ENCODE peak calls at places on chromosomes 12 and 14, in ten cellular contexts. C, D, B, M, R, T, L, E, V and G are unnamed samples.

GRCh38 chr12:109738878-109739665 is 25.4 kb downstream of the FAM222A start:
- DNase-seq in C (no peak), D (no peak), B (no peak), M (peak), R (no peak), T (no peak), L (peak), E (peak), V (no peak), G (no peak)

GRCh38 chr12:26803552-26803951 is 29.4 kb downstream of the ITPR2 start:
- DNase-seq in C (peak), D (no peak), B (peak), M (no peak), R (peak), T (peak), L (no peak), E (no peak), V (no peak), G (no peak)

GRCh38 chr14:75689012-75689411 is 28.0 kb downstream of the TTLL5 start:
- DNase-seq in C (no peak), D (no peak), B (no peak), M (no peak), R (peak), T (no peak), L (peak), E (peak), V (peak), G (peak)

GRCh38 chr12:31019561-31020308 is 53.9 kb upstream of the DDX11 start:
- DNase-seq in C (no peak), D (no peak), B (no peak), M (no peak), R (no peak), T (no peak), L (no peak), E (no peak), V (no peak), G (no peak)

GRCh38 chr14:89252887-89253532 is 164.0 kb downstream of the FOXN3 start:
- DNase-seq in C (peak), D (no peak), B (no peak), M (no peak), R (peak), T (no peak), L (no peak), E (no peak), V (peak), G (no peak)

GRCh38 chr12:69272511-69272910 is 33.1 kb downstream of the CPSF6 start:
- DNase-seq in C (no peak), D (no peak), B (no peak), M (no peak), R (no peak), T (no peak), L (no peak), E (no peak), V (no peak), G (no peak)

GRCh38 chr12:62813031-62813829 is 121.7 kb downstream of the PPM1H start:
- DNase-seq in C (peak), D (peak), B (peak), M (peak), R (peak), T (peak), L (peak), E (peak), V (peak), G (peak)

GRCh38 chr12:92784795-92785562 is 82.2 kb downstream of the PLEKHG7 start:
- DNase-seq in C (peak), D (peak), B (peak), M (no peak), R (peak), T (peak), L (no peak), E (peak), V (peak), G (peak)

GRCh38 chr14:55348766-55349453 is 62.7 kb downstream of the ATG14 start:
- DNase-seq in C (peak), D (no peak), B (no peak), M (no peak), R (no peak), T (no peak), L (no peak), E (no peak), V (no peak), G (no peak)

GRCh38 chr14:71070169-71070568 is 162.9 kb downstream of the PCNX1 start:
- DNase-seq in C (peak), D (no peak), B (peak), M (no peak), R (peak), T (no peak), L (no peak), E (no peak), V (no peak), G (no peak)

GRCh38 chr14:54840798-54841197 is 61.8 kb downstream of the GCH1 start:
- DNase-seq in C (no peak), D (no peak), B (no peak), M (no peak), R (no peak), T (no peak), L (no peak), E (no peak), V (no peak), G (no peak)

GRCh38 chr12:30725739-30726138 is 29.0 kb downstream of the CAPRIN2 start:
- DNase-seq in C (peak), D (peak), B (peak), M (no peak), R (peak), T (peak), L (no peak), E (no peak), V (peak), G (peak)

GRCh38 chr12:62263956-62264355 is 3.8 kb downstream of the USP15 start:
- DNase-seq in C (no peak), D (no peak), B (no peak), M (peak), R (no peak), T (no peak), L (no peak), E (no peak), V (no peak), G (no peak)

GRCh38 chr12:130787445-130788410 is 51.3 kb downstream of the STX2 start:
- DNase-seq in C (peak), D (no peak), B (no peak), M (no peak), R (peak), T (peak), L (no peak), E (no peak), V (peak), G (peak)

GRCh38 chr12:52045794-52046199 is 5.4 kb upstream of the NR4A1 start:
- DNase-seq in C (no peak), D (no peak), B (peak), M (peak), R (no peak), T (no peak), L (no peak), E (peak), V (no peak), G (no peak)

GRCh38 chr12:110284597-110284996 is 3.5 kb downstream of the ATP2A2 start:
- DNase-seq in C (no peak), D (no peak), B (no peak), M (no peak), R (no peak), T (peak), L (no peak), E (no peak), V (no peak), G (no peak)

GRCh38 chr12:70839544-70839943 is 81.0 kb downstream of the PTPRR start:
- DNase-seq in C (no peak), D (no peak), B (no peak), M (no peak), R (no peak), T (no peak), L (no peak), E (no peak), V (no peak), G (no peak)

GRCh38 chr14:99129998-99130397 is 142.0 kb downstream of the BCL11B start:
- DNase-seq in C (no peak), D (no peak), B (no peak), M (no peak), R (no peak), T (no peak), L (no peak), E (no peak), V (no peak), G (no peak)

GRCh38 chr12:64006211-64006610 is 161.7 kb downstream of the SRGAP1 start:
- DNase-seq in C (peak), D (no peak), B (no peak), M (no peak), R (peak), T (no peak), L (no peak), E (no peak), V (no peak), G (no peak)

GRCh38 chr12:103884316-103884715 is 43.3 kb upstream of the NT5DC3 start:
- DNase-seq in C (peak), D (peak), B (peak), M (no peak), R (peak), T (peak), L (no peak), E (no peak), V (peak), G (peak)

GRCh38 chr14:24238527-24239037 is 3.8 kb downstream of the TINF2 start:
- DNase-seq in C (no peak), D (no peak), B (no peak), M (peak), R (no peak), T (no peak), L (no peak), E (no peak), V (no peak), G (no peak)

GRCh38 chr14:24237463-24237955 is 4.8 kb downstream of the GMPR2 start:
- DNase-seq in C (no peak), D (no peak), B (no peak), M (peak), R (no peak), T (no peak), L (no peak), E (no peak), V (no peak), G (no peak)

GRCh38 chr14:24241829-24242443 is 487 bp downstream of the TINF2 start:
- DNase-seq in C (peak), D (peak), B (no peak), M (peak), R (peak), T (peak), L (peak), E (peak), V (peak), G (peak)

GRCh38 chr14:24238123-24238522 is 4.3 kb downstream of the TINF2 start:
- DNase-seq in C (peak), D (no peak), B (no peak), M (peak), R (no peak), T (no peak), L (no peak), E (no peak), V (no peak), G (no peak)

DNA sequence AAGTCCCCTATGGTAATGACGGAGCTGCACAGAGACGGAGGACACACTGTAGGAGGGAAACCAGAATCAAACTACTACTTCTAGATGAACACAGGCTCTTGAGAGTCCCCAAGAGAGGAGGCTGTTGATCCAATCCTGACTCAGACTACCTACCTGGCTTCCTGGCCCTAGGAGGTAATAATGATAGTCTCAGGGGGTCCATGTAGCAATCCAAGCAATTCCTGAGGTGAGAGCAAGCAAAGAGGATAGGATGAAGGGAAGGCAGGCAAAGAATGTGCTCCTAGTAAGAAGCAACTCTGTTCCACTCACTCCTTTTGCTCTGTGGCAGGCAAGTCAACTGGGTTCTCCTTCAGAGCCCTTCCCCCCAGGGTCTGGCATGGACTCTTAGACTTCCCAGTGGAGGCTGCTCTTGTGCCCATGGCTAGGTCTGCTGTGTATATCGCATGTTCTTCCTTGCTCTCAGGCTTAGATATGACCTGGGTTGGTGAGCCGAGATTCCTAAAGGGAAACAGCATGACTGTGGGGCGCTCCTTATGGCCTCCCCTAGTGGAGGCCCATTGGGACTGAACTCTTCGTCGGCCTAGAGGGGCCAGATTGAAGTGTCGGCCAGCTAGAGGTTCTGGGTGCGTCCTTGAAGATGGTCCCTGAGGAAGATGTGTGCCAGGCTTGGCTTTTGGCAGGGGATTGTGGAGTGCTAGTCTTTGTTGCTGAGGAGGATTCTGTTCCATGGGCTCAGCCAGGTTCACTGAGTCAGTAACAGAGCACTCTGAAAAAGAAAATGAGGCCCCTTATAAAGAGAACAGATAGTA is 2.1 kb downstream of the TINF2 start:
- DNase-seq in C (no peak), D (no peak), B (no peak), M (peak), R (no peak), T (no peak), L (no peak), E (no peak), V (no peak), G (no peak)
- H3K4me3 ChIP-seq in C (peak), D (no peak), B (no peak), M (no peak), R (no peak), T (peak), L (peak), E (no peak), V (no peak), G (no peak)

DNA sequence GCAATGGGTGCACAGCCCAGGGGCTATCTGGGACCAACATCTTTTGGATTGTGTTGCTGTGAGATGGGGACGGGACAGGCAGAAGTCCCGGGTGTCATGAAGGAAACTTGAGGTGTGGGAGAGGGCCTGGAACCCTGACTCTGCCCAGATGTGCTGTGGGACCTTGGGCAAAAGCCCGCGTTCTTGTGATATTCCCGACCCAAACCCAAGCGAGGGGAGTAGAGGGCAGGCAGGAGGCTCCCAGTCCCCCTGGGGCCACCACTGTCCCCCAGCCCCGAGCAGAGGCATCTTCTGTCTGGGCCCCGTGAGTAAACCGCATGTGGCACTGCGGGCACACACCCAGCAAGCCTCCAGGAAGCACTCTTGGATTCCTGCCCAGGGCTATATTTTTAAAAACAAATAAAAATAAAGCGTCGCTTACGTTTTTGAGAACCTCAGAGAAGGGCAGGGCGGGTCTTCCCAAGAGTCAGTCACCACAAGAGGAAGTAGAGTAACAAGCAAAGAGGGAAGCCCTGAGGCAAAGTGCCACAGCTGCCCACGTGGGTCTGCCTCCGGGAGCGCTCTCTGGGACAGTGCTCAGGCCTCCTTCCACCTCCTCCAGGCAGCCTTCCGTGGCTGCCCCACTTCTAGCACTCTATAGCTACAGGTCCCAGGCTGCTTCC is 39.5 kb downstream of the BEGAIN start:
- DNase-seq in C (no peak), D (no peak), B (peak), M (peak), R (peak), T (peak), L (peak), E (peak), V (peak), G (no peak)
- H3K4me3 ChIP-seq in C (no peak), D (no peak), B (no peak), M (no peak), R (no peak), T (no peak), L (no peak), E (no peak), V (no peak), G (no peak)

DNA sequence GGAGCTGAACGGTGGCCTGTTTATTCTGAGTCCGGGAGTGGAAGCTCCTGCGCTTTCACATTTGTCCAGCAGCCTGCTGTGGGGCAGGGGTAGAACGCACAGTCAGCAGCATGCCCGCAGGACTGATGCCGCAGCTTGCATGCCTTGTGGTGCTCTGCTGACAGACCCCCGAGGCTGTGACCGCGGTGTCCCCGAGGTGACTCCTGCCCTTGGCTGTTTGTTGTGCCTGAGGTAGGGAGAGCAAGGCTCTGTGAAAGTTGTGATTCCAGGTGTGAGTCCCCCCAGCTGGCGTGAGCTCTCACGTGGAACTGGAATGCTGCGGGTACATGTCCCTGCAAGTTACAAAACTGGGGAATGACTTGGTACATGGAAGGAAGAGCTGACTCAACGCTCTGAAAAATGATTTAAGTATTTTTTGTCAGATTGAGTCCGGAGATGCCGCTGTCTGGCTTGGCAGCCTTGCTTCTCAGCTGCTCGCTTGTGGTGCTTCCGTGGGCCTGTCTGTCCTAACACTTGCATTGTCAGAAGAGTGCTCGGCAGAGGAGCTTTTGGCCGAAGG is 18.1 kb downstream of the MLXIP start:
- DNase-seq in C (peak), D (no peak), B (peak), M (peak), R (peak), T (no peak), L (no peak), E (no peak), V (peak), G (no peak)
- H3K4me3 ChIP-seq in C (peak), D (no peak), B (no peak), M (no peak), R (no peak), T (no peak), L (no peak), E (no peak), V (no peak), G (no peak)

GRCh38 chr12:53497461-53497860 is 1.8 kb downstream of the MAP3K12 start:
- DNase-seq in C (no peak), D (no peak), B (no peak), M (no peak), R (no peak), T (no peak), L (no peak), E (no peak), V (no peak), G (no peak)

GRCh38 chr12:53499261-53500118 is at the start of gene MAP3K12:
- DNase-seq in C (peak), D (no peak), B (peak), M (peak), R (peak), T (peak), L (peak), E (peak), V (peak), G (no peak)

GRCh38 chr12:53500119-53500775 is 836 bp upstream of the TARBP2 start:
- DNase-seq in C (peak), D (no peak), B (no peak), M (no peak), R (peak), T (peak), L (peak), E (no peak), V (peak), G (no peak)

GRCh38 chr12:53496752-53497032 is 2.6 kb downstream of the MAP3K12 start:
- DNase-seq in C (no peak), D (no peak), B (no peak), M (no peak), R (no peak), T (peak), L (no peak), E (no peak), V (no peak), G (no peak)

DNA sequence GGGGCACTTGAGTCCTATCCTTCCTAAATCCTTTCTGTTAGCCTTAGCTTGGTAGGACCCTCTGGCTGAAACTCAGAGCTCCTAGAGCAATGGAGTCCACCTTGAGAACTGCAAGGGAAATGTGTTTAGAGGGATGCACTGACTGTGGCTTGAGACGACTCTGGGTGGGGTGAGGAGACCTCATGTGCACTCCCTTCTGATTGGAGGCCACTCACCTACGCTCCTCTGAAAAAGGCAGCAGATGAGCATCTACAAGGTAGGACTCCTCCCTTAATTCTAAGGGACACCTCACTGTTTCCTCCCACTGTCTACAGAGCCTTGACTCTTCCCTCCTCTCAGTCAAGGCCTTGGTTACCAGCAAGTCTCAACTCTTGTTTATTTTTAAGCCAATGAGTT is 1.0 kb downstream of the MAP3K12 start:
- DNase-seq in C (no peak), D (no peak), B (no peak), M (no peak), R (no peak), T (no peak), L (no peak), E (no peak), V (no peak), G (no peak)
- H3K4me3 ChIP-seq in C (peak), D (peak), B (no peak), M (no peak), R (peak), T (peak), L (peak), E (no peak), V (peak), G (peak)

DNA sequence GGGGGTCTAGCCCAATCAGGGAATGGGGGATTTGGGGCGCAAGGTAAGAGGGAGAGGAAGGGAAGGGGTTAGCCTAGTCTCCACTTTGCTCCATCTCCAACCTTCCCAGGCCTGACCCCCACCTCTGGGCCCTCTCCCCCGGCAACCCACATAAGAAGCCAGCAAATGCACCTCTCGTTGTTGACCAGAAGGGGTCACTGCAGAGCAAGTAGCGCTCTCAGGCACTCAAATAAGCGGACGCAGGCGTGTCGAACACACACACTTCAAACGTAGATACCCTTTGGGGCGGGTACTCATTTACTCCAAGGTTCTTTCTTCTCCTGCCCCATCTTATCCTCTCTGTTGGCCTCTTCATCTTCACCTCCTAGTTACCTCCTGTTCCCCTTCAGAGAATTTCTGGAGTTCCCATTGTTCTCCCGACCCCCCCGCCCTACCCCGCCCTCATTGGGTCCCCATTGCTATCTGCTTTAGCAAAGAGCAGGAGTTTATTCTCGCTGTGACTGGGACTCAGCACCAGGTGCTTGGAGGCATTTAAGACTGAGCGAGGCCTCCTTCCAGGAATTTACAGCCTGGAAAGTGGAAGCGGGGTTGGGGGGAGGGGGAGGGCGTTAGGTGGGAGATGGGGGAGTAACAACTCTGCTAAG is 1.5 kb upstream of the SRRM4 start:
- DNase-seq in C (peak), D (no peak), B (peak), M (peak), R (peak), T (peak), L (no peak), E (peak), V (peak), G (no peak)
- H3K4me3 ChIP-seq in C (no peak), D (no peak), B (no peak), M (no peak), R (no peak), T (no peak), L (no peak), E (no peak), V (no peak), G (no peak)

GRCh38 chr14:39762576-39763401 is 330.6 kb upstream of the FBXO33 start:
- DNase-seq in C (no peak), D (no peak), B (no peak), M (no peak), R (peak), T (peak), L (no peak), E (no peak), V (no peak), G (no peak)
- H3K4me3 ChIP-seq in C (no peak), D (no peak), B (no peak), M (no peak), R (no peak), T (no peak), L (no peak), E (no peak), V (no peak), G (no peak)

GRCh38 chr12:118015944-118016343 is 559 bp upstream of the RFC5 start:
- DNase-seq in C (no peak), D (no peak), B (no peak), M (no peak), R (no peak), T (no peak), L (no peak), E (no peak), V (no peak), G (no peak)
- H3K4me3 ChIP-seq in C (peak), D (peak), B (no peak), M (no peak), R (peak), T (peak), L (peak), E (peak), V (peak), G (peak)

GRCh38 chr12:38490941-38491340 is 174.4 kb downstream of the ALG10B start:
- DNase-seq in C (peak), D (no peak), B (no peak), M (no peak), R (no peak), T (no peak), L (no peak), E (no peak), V (no peak), G (no peak)
- H3K4me3 ChIP-seq in C (no peak), D (no peak), B (no peak), M (no peak), R (no peak), T (no peak), L (no peak), E (no peak), V (no peak), G (no peak)